ENCODE peak calls at places on chromosome 10, in seven cellular contexts. K is HCT116, O is K562, M is HepG2, T is T47D, L is H1, N is GM12878. P is an unnamed sample.

GRCh38 chr10:17910144-17910789 is 41.5 kb upstream of the SLC39A12 start:
- DNase-seq in T (peak; percentile 46), L (peak; percentile 49), O (peak; percentile 26), N (peak; percentile 2), M (peak; percentile 47), K (peak; percentile 46), P (peak; percentile 38)

GRCh38 chr10:63627881-63628296 is 106.7 kb downstream of the REEP3 start:
- DNase-seq in M (no peak), N (no peak), L (no peak), T (no peak), K (no peak), O (no peak), P (no peak)

GRCh38 chr10:126536148-126536547 is 134.3 kb downstream of the C10orf90 start:
- DNase-seq in N (no peak), T (peak; percentile 31), O (no peak), M (no peak), L (no peak), K (no peak), P (no peak)

GRCh38 chr10:122029503-122030199 is 40.7 kb downstream of the TACC2 start:
- DNase-seq in N (no peak), O (no peak), T (no peak), M (no peak), K (no peak), L (no peak), P (no peak)

GRCh38 chr10:77716943-77717735 is 79.5 kb upstream of the KCNMA1 start:
- DNase-seq in M (no peak), O (no peak), K (no peak), N (no peak), L (no peak), T (no peak), P (no peak)

GRCh38 chr10:69577268-69578232 is 4.3 kb upstream of the NEUROG3 start:
- DNase-seq in T (no peak), L (peak; percentile 65), O (no peak), N (no peak), M (no peak), K (no peak), P (peak; percentile 52)

GRCh38 chr10:94938383-94938782 is at the start of gene CYP2C9:
- DNase-seq in O (no peak), N (no peak), T (no peak), M (peak; percentile 1), K (no peak), L (no peak), P (no peak)

GRCh38 chr10:131511391-131511790 is 199.9 kb upstream of the TCERG1L start:
- DNase-seq in T (no peak), N (no peak), L (no peak), O (no peak), K (no peak), M (no peak), P (no peak)

GRCh38 chr10:65620404-65621048 is 1305.3 kb upstream of the LRRTM3 start:
- DNase-seq in K (no peak), T (no peak), N (no peak), O (no peak), M (no peak), L (no peak), P (no peak)

GRCh38 chr10:101135151-101136006 is 4.3 kb downstream of the TLX1 start:
- DNase-seq in K (no peak), O (no peak), L (no peak), T (no peak), M (no peak), N (no peak), P (peak; percentile 26)

GRCh38 chr10:30747633-30748032 is 118.1 kb upstream of the LYZL2 start:
- DNase-seq in O (no peak), K (no peak), M (no peak), T (no peak), L (no peak), N (peak; percentile 49), P (peak; percentile 40)

GRCh38 chr10:61475449-61475873 is 22.3 kb upstream of the TMEM26 start:
- DNase-seq in N (no peak), K (no peak), O (peak; percentile 63), L (no peak), T (no peak), M (no peak), P (no peak)

GRCh38 chr10:133030126-133030525 is 57.6 kb upstream of the ADGRA1 start:
- DNase-seq in T (no peak), K (no peak), N (no peak), L (no peak), M (no peak), O (no peak), P (no peak)

GRCh38 chr10:22250897-22251605 is 33.2 kb upstream of the EBLN1 start:
- DNase-seq in M (no peak), L (no peak), O (no peak), T (no peak), K (no peak), N (no peak), P (peak; percentile 31)
- TF ChIP-seq JUND in M (no peak), L (no peak), O (no peak), T (no peak), K (no peak), N (no peak), P (no peak)

GRCh38 chr10:3102721-3103410 is 35.5 kb downstream of the PFKP start:
- DNase-seq in N (no peak), K (no peak), O (no peak), T (no peak), L (no peak), M (peak; percentile 5), P (no peak)
- TF ChIP-seq JUND in N (no peak), K (no peak), O (no peak), T (no peak), L (no peak), M (no peak), P (no peak)

DNA sequence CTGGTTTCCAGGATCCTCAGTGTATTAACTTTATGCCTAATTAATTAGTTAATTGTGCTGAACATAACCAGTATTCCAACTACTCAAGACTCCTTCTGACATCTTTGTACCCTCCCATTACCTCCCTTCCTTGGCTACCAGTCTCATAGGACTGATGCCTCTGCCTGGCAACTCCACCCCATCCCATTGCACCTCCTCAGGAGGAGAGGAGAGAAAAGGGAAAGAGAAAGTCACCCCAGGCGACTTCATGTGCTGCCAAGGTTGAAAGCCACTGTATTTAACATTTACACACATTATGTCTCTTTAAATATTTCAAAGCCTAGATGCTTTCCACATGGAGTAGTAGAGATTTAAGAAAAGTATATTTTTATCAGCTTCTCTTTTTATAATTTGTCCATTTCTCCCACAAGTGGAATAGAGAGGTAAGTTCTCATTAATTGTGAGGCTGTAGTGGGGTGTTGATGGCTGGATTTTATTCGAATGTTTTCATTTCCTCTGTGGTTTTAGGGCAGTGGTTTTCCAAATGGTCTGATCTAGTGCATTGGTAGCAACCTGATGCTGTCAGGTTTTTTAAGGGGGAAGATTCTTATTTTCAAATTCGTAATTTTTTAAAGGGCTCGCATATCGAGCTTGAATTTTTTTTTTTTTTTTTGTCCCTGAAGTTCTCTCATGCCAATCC is 148.0 kb downstream of the BICC1 start:
- DNase-seq in L (no peak), T (no peak), N (no peak), O (no peak), K (no peak), M (no peak), P (no peak)
- TF ChIP-seq JUND in L (no peak), T (no peak), N (no peak), O (no peak), K (no peak), M (no peak), P (no peak)

DNA sequence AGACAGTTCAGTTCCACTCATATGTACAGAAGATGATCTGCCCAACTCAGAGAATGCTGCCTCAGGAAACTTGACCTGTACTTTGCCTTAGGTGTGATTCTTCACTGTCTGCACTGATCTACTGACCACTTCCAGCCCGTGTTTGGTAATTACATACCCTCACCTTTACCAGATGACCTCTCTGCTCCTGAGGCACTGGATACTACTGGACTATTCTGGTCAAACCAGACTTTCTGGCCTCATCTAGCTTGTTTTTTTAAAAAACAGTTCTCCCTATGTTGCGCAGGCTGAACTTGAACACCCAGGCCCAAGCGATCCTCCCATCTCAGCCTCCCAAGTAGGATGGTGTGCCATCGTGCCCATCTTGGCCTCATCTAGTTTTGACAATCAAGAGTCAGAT is 26.2 kb downstream of the IDE start:
- DNase-seq in L (no peak), K (no peak), O (no peak), T (no peak), M (no peak), N (no peak), P (no peak)
- TF ChIP-seq JUND in L (no peak), K (no peak), O (no peak), T (no peak), M (no peak), N (no peak), P (no peak)

GRCh38 chr10:120734476-120735078 is 116.6 kb upstream of the WDR11 start:
- DNase-seq in M (no peak), N (no peak), K (no peak), L (no peak), T (no peak), O (no peak), P (no peak)

GRCh38 chr10:120732067-120732466 is 119.1 kb upstream of the WDR11 start:
- DNase-seq in L (no peak), T (no peak), O (no peak), K (peak; percentile 32), M (no peak), N (no peak), P (no peak)

GRCh38 chr10:120727001-120727400 is 124.2 kb upstream of the WDR11 start:
- DNase-seq in M (no peak), T (no peak), N (no peak), L (no peak), K (no peak), O (no peak), P (no peak)

GRCh38 chr10:120732643-120733313 is 118.4 kb upstream of the WDR11 start:
- DNase-seq in K (no peak), N (no peak), T (no peak), M (no peak), O (no peak), L (no peak), P (no peak)

GRCh38 chr10:120729508-120729907 is 121.7 kb upstream of the WDR11 start:
- DNase-seq in K (no peak), O (no peak), N (no peak), M (no peak), T (no peak), L (no peak), P (no peak)
- TF ChIP-seq JUND in K (no peak), O (no peak), N (no peak), M (no peak), T (no peak), L (no peak), P (no peak)

GRCh38 chr10:21452203-21452602 is 73.3 kb downstream of the SKIDA1 start:
- DNase-seq in K (no peak), O (no peak), M (no peak), T (no peak), L (no peak), N (no peak), P (no peak)
- TF ChIP-seq JUND in K (no peak), O (no peak), M (no peak), T (no peak), L (no peak), N (no peak), P (no peak)

DNA sequence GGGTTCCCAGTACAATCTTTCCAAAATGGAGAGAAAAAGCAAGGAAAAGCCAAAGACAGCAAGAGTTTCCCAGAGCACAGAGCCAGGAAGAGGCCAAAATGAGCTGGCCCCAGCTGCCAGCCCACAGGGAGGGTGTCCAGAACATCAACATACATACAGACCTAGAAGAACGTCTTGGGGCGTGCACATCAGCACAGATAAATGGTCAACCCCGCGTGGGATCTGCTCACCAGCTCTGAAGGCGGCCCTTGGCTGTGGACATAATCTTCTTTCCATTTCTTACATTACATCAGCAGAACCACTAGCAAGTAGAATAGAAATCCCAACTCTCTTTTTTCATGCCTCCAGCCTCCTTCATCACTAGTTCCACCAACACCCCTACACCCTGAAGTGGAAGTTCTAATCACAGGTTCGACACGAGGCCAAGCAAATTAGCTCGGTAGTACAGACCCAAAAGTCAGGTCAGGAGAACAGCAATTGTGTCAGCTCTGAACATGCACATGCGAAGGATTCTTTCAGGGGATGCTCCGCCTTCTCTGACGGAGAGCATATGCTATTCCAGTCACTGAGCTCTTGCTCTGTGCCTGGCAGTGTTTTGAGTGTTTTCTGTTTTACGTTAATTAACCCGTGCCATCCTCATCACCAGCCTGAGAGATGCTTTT is 16.4 kb downstream of the SH3PXD2A start:
- DNase-seq in L (no peak), N (no peak), O (no peak), M (no peak), T (no peak), K (no peak), P (no peak)
- TF ChIP-seq JUND in L (no peak), N (no peak), O (no peak), M (no peak), T (no peak), K (no peak), P (no peak)